ENCODE peak calls at places on chromosomes 13 and 19, in nine cellular contexts. J is spleen, C is IMR-90, O is uterus, Q is upper lobe of left lung, S is vagina, Z is body of pancreas, N is suprapubic skin, U is Peyer's patch. G is an unnamed sample.

GRCh38 chr19:35903550-35904179 is 1.3 kb downstream of the HCST start:
- DNase-seq in J (peak), C (peak), O (peak), Q (peak), S (no peak), Z (peak), N (peak), U (peak), G (peak)

GRCh38 chr13:50714886-50715285 is 128.6 kb downstream of the DLEU7 start:
- DNase-seq in J (no peak), C (no peak), O (no peak), Q (peak), S (no peak), Z (peak), N (no peak), U (no peak), G (no peak)

GRCh38 chr19:2578911-2579677 is 103.2 kb downstream of the GADD45B start:
- DNase-seq in J (peak), C (peak), O (peak), Q (peak), S (peak), Z (peak), N (peak), U (peak), G (peak)

GRCh38 chr13:90738881-90739280 is 608.6 kb upstream of the MIR17HG start:
- DNase-seq in J (no peak), C (no peak), O (no peak), Q (no peak), S (no peak), Z (no peak), N (no peak), U (no peak), G (no peak)

GRCh38 chr13:44307844-44308243 is 65.8 kb upstream of the SERP2 start:
- DNase-seq in J (no peak), C (no peak), O (no peak), Q (no peak), S (peak), Z (no peak), N (no peak), U (no peak), G (no peak)

GRCh38 chr19:13398780-13399726 is 107.2 kb downstream of the CACNA1A start:
- DNase-seq in J (no peak), C (peak), O (no peak), Q (no peak), S (no peak), Z (peak), N (no peak), U (no peak), G (no peak)

GRCh38 chr13:42651936-42652641 is 78.1 kb downstream of the TNFSF11 start:
- DNase-seq in J (no peak), C (no peak), O (no peak), Q (no peak), S (no peak), Z (no peak), N (no peak), U (no peak), G (no peak)

GRCh38 chr19:44890366-44891015 is 563 bp upstream of the TOMM40 start:
- DNase-seq in J (peak), C (peak), O (peak), Q (peak), S (peak), Z (peak), N (peak), U (no peak), G (peak)

GRCh38 chr19:3220576-3220975 is 3.9 kb upstream of the CELF5 start:
- DNase-seq in J (no peak), C (no peak), O (no peak), Q (no peak), S (no peak), Z (no peak), N (no peak), U (no peak), G (no peak)

GRCh38 chr19:36101550-36102327 is 9.2 kb upstream of the OVOL3 start:
- DNase-seq in J (no peak), C (no peak), O (no peak), Q (no peak), S (no peak), Z (no peak), N (no peak), U (no peak), G (no peak)

GRCh38 chr13:32837973-32838940 is 178.0 kb upstream of the KL start:
- DNase-seq in J (no peak), C (no peak), O (no peak), Q (no peak), S (no peak), Z (no peak), N (no peak), U (no peak), G (no peak)

GRCh38 chr19:30150626-30151025 is 208.6 kb downstream of the URI1 start:
- DNase-seq in J (peak), C (no peak), O (no peak), Q (no peak), S (no peak), Z (no peak), N (no peak), U (no peak), G (no peak)

GRCh38 chr19:13537454-13537853 is 31.2 kb upstream of the CACNA1A start:
- DNase-seq in J (no peak), C (no peak), O (no peak), Q (no peak), S (no peak), Z (no peak), N (no peak), U (no peak), G (no peak)

GRCh38 chr19:5403968-5404640 is 51.1 kb upstream of the ZNRF4 start:
- DNase-seq in J (peak), C (peak), O (peak), Q (peak), S (no peak), Z (peak), N (no peak), U (peak), G (peak)

GRCh38 chr19:54462713-54463530 is 656 bp downstream of the LENG9 start:
- DNase-seq in J (peak), C (peak), O (peak), Q (peak), S (no peak), Z (peak), N (peak), U (peak), G (peak)

GRCh38 chr19:16497042-16497441 is 848 bp downstream of the C19orf44 start:
- DNase-seq in J (no peak), C (no peak), O (no peak), Q (no peak), S (no peak), Z (no peak), N (no peak), U (no peak), G (no peak)

GRCh38 chr19:1567116-1567847 is 843 bp downstream of the MEX3D start:
- DNase-seq in J (no peak), C (no peak), O (peak), Q (no peak), S (no peak), Z (peak), N (no peak), U (no peak), G (no peak)

GRCh38 chr13:39777021-39777420 is 121.6 kb downstream of the COG6 start:
- DNase-seq in J (no peak), C (no peak), O (no peak), Q (no peak), S (no peak), Z (no peak), N (no peak), U (no peak), G (no peak)

GRCh38 chr19:55255618-55256423 is 3.0 kb downstream of the PPP6R1 start:
- DNase-seq in J (peak), C (peak), O (no peak), Q (no peak), S (no peak), Z (no peak), N (peak), U (peak), G (no peak)

GRCh38 chr13:40149611-40150283 is 494.3 kb downstream of the COG6 start:
- DNase-seq in J (no peak), C (peak), O (peak), Q (peak), S (no peak), Z (peak), N (no peak), U (no peak), G (no peak)

GRCh38 chr13:98798849-98799645 is 46.6 kb upstream of the SLC15A1 start:
- DNase-seq in J (no peak), C (peak), O (no peak), Q (no peak), S (no peak), Z (no peak), N (no peak), U (no peak), G (no peak)

GRCh38 chr13:44013666-44014291 is 134.1 kb downstream of the LACC1 start:
- DNase-seq in J (no peak), C (peak), O (no peak), Q (no peak), S (no peak), Z (no peak), N (no peak), U (no peak), G (no peak)

GRCh38 chr19:44050740-44051653 is 839 bp upstream of the ZNF223 start:
- DNase-seq in J (no peak), C (no peak), O (no peak), Q (peak), S (no peak), Z (peak), N (no peak), U (peak), G (no peak)

GRCh38 chr13:45280751-45281634 is 60.0 kb downstream of the TPT1 start:
- DNase-seq in J (no peak), C (peak), O (peak), Q (peak), S (no peak), Z (peak), N (no peak), U (peak), G (peak)

GRCh38 chr13:49086711-49087110 is 111.0 kb downstream of the FNDC3A start:
- DNase-seq in J (no peak), C (peak), O (no peak), Q (no peak), S (no peak), Z (no peak), N (no peak), U (no peak), G (no peak)

GRCh38 chr13:37640499-37640898 is 41.9 kb upstream of the POSTN start:
- DNase-seq in J (no peak), C (peak), O (no peak), Q (no peak), S (no peak), Z (no peak), N (no peak), U (no peak), G (no peak)

GRCh38 chr19:10690351-10690781 is 10.9 kb upstream of the QTRT1 start:
- DNase-seq in J (no peak), C (peak), O (no peak), Q (no peak), S (no peak), Z (peak), N (no peak), U (no peak), G (no peak)

GRCh38 chr13:21973437-21974125 is 302.7 kb downstream of the FGF9 start:
- DNase-seq in J (no peak), C (no peak), O (no peak), Q (no peak), S (no peak), Z (no peak), N (no peak), U (no peak), G (no peak)

GRCh38 chr19:58395979-58396627 is 647 bp downstream of the RNF225 start:
- DNase-seq in J (no peak), C (no peak), O (no peak), Q (no peak), S (no peak), Z (no peak), N (peak), U (no peak), G (no peak)

GRCh38 chr19:33064778-33065550 is at the start of gene RHPN2:
- DNase-seq in J (peak), C (peak), O (peak), Q (peak), S (no peak), Z (peak), N (peak), U (peak), G (no peak)

GRCh38 chr19:48368942-48369341 is 4.8 kb downstream of the SYNGR4 start:
- DNase-seq in J (no peak), C (no peak), O (no peak), Q (no peak), S (no peak), Z (peak), N (no peak), U (peak), G (no peak)

GRCh38 chr19:18503971-18504885 is 17.6 kb downstream of the ELL start:
- DNase-seq in J (peak), C (no peak), O (no peak), Q (no peak), S (no peak), Z (peak), N (no peak), U (peak), G (no peak)

GRCh38 chr13:33057019-33057785 is 41.0 kb downstream of the KL start:
- DNase-seq in J (no peak), C (peak), O (no peak), Q (no peak), S (no peak), Z (no peak), N (no peak), U (no peak), G (no peak)

GRCh38 chr19:56139847-56140582 is 1.1 kb upstream of the ZNF444 start:
- DNase-seq in J (no peak), C (no peak), O (no peak), Q (peak), S (no peak), Z (no peak), N (no peak), U (no peak), G (peak)

GRCh38 chr13:27038323-27038722 is 133.3 kb downstream of the USP12 start:
- DNase-seq in J (no peak), C (peak), O (no peak), Q (no peak), S (no peak), Z (no peak), N (no peak), U (no peak), G (no peak)

DNA sequence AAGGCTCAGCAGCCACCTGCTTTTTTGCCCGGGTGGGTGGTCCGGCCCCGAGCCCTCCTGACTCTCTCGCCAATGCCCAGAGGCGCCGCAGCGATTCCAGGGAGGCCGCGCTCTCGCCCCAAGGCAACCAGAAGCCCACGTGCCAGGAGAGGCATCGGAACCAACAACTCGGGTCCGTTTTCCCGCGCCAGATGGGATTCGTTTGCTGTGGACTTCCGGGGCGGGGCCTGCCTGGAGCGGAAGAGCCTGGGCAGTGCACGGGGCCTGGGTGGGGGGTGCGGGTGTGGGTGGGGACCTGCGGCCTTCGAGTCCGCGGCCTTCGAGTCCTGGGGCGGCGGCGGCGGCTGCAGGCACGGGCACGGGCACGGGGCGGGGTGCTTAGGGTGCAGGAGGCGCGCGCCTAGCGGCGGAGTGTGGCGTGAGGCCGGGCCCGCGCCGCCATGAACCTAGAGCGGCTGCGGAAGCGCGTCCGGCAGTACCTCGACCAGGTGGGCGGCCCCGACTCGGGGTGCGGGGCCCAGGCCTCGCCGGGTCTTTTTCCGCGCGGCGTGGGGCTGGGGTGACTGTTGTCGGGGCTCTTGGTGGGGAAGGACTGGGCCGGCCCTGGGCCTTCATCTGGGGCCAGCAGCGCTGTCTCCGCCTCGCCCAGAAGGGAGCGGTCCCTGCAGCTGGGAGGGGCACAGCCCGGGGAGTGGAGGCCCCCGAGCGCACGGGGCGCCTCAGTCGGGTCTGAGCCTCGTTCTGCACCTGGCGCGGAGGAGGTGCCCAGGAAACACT is at the start of gene CDC16:
- DNase-seq in J (peak), C (peak), O (peak), Q (peak), S (peak), Z (peak), N (peak), U (peak), G (peak)
- TF ChIP-seq POLR2A in J (peak), C (peak), O (no peak), Q (peak), S (peak), Z (peak), N (no peak), U (peak), G (no peak)

GRCh38 chr13:28094311-28094710 is 6.1 kb downstream of the FLT3 start:
- DNase-seq in J (no peak), C (no peak), O (no peak), Q (no peak), S (no peak), Z (no peak), N (no peak), U (no peak), G (no peak)

GRCh38 chr13:28093871-28094270 is 6.5 kb downstream of the FLT3 start:
- DNase-seq in J (no peak), C (no peak), O (no peak), Q (no peak), S (no peak), Z (no peak), N (no peak), U (no peak), G (no peak)

GRCh38 chr13:28097503-28097902 is 2.9 kb downstream of the FLT3 start:
- DNase-seq in J (no peak), C (no peak), O (no peak), Q (no peak), S (no peak), Z (no peak), N (no peak), U (no peak), G (no peak)

GRCh38 chr13:28100149-28101121 is at the start of gene FLT3:
- DNase-seq in J (peak), C (peak), O (no peak), Q (peak), S (no peak), Z (peak), N (no peak), U (peak), G (no peak)

DNA sequence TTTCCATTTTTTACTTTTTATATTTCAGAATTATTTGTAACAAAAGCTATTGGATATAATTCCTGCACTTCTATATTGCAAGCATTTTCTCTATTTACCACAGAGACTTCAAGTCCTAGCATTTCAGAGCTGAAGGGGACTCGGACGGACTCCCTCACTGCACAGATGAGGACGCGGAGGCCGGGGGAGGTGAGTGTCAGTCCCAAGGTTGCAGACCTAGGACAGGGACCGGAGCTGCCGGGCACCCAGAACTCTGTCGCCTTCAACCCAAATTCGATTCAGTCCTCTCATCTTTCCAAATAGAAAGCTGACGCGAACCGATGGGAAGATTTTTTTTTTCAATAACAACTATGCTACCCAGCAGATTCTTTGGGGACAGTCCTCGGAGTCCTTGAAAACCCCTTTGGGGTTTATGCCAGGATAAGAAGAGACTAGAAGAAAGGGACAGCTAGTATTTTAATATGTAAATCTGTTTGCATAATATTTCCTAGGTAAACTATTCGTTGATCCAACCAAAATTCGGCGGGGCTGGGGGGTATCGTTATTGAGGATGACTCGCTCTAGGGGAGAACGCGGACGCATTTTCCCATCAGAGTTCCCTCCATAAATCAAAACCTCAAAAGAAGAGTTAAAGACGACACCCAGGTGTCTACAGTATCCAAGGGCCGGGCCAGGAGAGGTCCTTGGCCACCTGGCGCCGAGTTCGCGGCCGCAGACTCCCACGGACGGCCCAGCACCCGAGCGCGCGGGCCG is 804 bp downstream of the FLT3 start:
- DNase-seq in J (no peak), C (no peak), O (no peak), Q (no peak), S (no peak), Z (no peak), N (no peak), U (no peak), G (no peak)
- H3K4me3 ChIP-seq in J (peak), C (peak), O (no peak), Q (peak), S (peak), Z (peak), N (peak), U (peak), G (peak)

GRCh38 chr13:113013878-113014751 is 45.1 kb downstream of the MCF2L start:
- DNase-seq in J (no peak), C (no peak), O (no peak), Q (no peak), S (no peak), Z (no peak), N (no peak), U (no peak), G (no peak)
- H3K27ac ChIP-seq in J (no peak), C (no peak), O (no peak), Q (no peak), S (no peak), Z (peak), N (peak), U (no peak), G (peak)

GRCh38 chr19:39438270-39438934 is 2.7 kb upstream of the RPS16 start:
- DNase-seq in J (no peak), C (peak), O (no peak), Q (peak), S (no peak), Z (no peak), N (no peak), U (no peak), G (no peak)

GRCh38 chr19:39434123-39435076 is 1.3 kb downstream of the RPS16 start:
- DNase-seq in J (no peak), C (no peak), O (no peak), Q (no peak), S (no peak), Z (no peak), N (no peak), U (no peak), G (no peak)

GRCh38 chr19:39433480-39434079 is 2.2 kb downstream of the RPS16 start:
- DNase-seq in J (peak), C (no peak), O (no peak), Q (no peak), S (no peak), Z (no peak), N (no peak), U (peak), G (no peak)

GRCh38 chr19:39436350-39436716 is 584 bp upstream of the RPS16 start:
- DNase-seq in J (no peak), C (no peak), O (no peak), Q (no peak), S (no peak), Z (no peak), N (no peak), U (no peak), G (no peak)

DNA sequence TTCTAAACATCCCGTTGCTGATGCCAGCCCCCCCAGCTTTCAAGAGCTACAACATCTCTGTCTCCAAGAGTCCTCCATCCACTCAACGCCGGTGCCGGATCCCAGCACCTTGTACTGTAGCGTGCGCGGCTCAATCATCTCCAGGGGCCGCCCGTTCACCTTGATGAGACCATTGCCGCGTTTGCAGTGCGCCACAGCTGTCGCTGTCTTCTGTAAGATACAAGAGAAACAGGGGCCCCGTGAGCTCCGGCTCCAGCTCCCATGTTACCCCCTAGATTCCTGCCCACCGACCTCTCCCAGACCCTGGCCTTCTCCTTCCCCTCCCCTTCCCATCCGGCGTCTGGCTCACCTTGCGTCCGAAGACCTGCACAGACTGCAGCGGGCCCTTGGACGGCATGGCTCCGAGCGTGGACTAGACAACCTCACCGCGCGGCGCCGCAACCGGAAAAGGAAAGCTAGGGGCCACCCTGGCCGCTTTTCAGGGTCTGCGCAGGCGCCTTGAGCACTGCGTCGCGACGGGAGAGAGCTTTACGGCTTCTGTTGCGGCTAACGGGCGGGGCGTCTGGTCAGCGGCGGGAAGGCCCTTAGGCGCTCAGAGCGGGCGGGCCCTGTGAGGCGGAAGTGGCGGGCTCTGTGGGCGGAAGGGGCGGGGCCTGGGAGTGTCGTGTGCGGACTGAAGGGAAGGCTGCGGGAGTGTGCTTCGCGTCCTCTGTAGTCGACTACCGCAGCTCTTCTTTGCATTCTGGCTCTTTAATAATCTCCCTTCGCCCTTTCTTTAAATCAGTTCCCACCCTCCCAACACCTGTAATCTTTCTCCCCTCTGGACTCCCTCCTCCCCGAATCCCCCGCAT is at the start of gene RPS16:
- DNase-seq in J (peak), C (peak), O (peak), Q (peak), S (peak), Z (peak), N (peak), U (peak), G (peak)
- TF ChIP-seq POLR2A in J (peak), C (peak), O (peak), Q (peak), S (peak), Z (peak), N (peak), U (peak), G (peak)